ENCODE peak calls at places on chromosomes 3 and 15, in seven cellular contexts. V is tibial artery, Y is IMR-90, A is fibroblast of lung, R is astrocyte of the spinal cord, N is thoracic aorta, B is AG04449. F is an unnamed sample.

GRCh38 chr3:55333923-55334322 is 153.2 kb downstream of the WNT5A start:
- DNase-seq in B (peak), N (no peak), Y (peak), V (no peak), R (peak), A (peak), F (peak)

GRCh38 chr3:14243782-14244181 is 65.2 kb downstream of the LSM3 start:
- DNase-seq in R (no peak), V (peak), Y (no peak), B (no peak), N (no peak), A (no peak), F (no peak)

GRCh38 chr3:188659444-188660100 is 505.6 kb downstream of the LPP start:
- DNase-seq in A (peak), R (no peak), V (no peak), N (no peak), B (no peak), Y (no peak), F (no peak)

GRCh38 chr3:36969540-36970432 is 23.1 kb downstream of the EPM2AIP1 start:
- DNase-seq in V (no peak), Y (peak), R (peak), B (no peak), N (no peak), A (peak), F (no peak)

GRCh38 chr15:74394090-74394846 is 26.8 kb upstream of the CYP11A1 start:
- DNase-seq in N (no peak), R (no peak), V (no peak), Y (no peak), A (no peak), B (no peak), F (no peak)

GRCh38 chr3:8840556-8840955 is 71.1 kb upstream of the OXTR start:
- DNase-seq in Y (peak), N (no peak), B (peak), V (no peak), R (peak), A (peak), F (peak)

GRCh38 chr3:86988235-86988634 is 2.7 kb downstream of the VGLL3 start:
- DNase-seq in V (no peak), Y (peak), A (peak), N (no peak), R (peak), B (peak), F (no peak)

GRCh38 chr3:160677459-160677901 is 520 bp downstream of the ARL14 start:
- DNase-seq in N (no peak), R (peak), Y (peak), A (no peak), V (no peak), B (no peak), F (no peak)

GRCh38 chr15:42800731-42801474 is 64.0 kb upstream of the CDAN1 start:
- DNase-seq in V (no peak), Y (no peak), B (no peak), A (no peak), R (no peak), N (no peak), F (no peak)

GRCh38 chr15:68311464-68311835 is 33.9 kb downstream of the FEM1B start:
- DNase-seq in N (no peak), Y (no peak), B (no peak), V (no peak), A (no peak), R (no peak), F (no peak)

GRCh38 chr3:8608791-8609171 is 35.8 kb downstream of the SSUH2 start:
- DNase-seq in B (no peak), Y (no peak), R (no peak), V (no peak), A (no peak), N (no peak), F (no peak)

GRCh38 chr15:70596354-70597055 is 166.9 kb downstream of the UACA start:
- DNase-seq in N (no peak), B (peak), Y (peak), R (peak), A (peak), V (no peak), F (peak)

GRCh38 chr3:102193255-102193654 is 241.6 kb upstream of the ZPLD1 start:
- DNase-seq in B (no peak), Y (no peak), A (no peak), V (no peak), R (no peak), N (no peak), F (no peak)

GRCh38 chr3:195551381-195551978 is 8.4 kb upstream of the PPP1R2 start:
- DNase-seq in R (no peak), B (no peak), Y (no peak), V (no peak), A (no peak), N (no peak), F (no peak)

GRCh38 chr3:58463181-58463941 is 28.5 kb upstream of the KCTD6 start:
- DNase-seq in A (peak), R (peak), V (peak), N (peak), Y (peak), B (peak), F (peak)
- H3K4me3 ChIP-seq in A (peak), R (no peak), V (peak), N (peak), Y (no peak), B (no peak), F (no peak)

GRCh38 chr3:128074851-128075515 is 22.7 kb downstream of the SEC61A1 start:
- DNase-seq in B (no peak), N (no peak), Y (no peak), R (no peak), A (no peak), V (no peak), F (no peak)
- H3K4me3 ChIP-seq in B (peak), N (peak), Y (peak), R (no peak), A (peak), V (peak), F (peak)

DNA sequence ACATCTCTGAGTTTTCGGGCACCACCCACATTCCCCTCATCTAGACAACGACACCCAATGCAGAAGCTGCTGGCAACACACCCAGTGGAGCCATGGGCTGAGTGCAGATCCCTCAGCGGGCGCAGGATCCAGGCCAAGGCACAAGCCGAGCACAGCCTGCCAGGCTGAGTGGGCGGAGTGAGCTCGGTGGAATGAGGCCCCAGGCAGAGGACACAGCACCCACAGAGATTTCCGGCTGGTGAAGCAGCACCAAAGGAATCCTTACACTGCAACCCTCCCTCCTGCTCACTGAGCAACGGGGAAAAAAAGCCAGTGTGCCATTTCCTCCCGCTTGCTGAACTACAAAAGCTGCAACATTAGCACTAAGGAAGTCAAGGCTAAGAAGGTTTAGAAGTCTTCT is 34.2 kb downstream of the ZMAT3 start:
- DNase-seq in V (peak), B (peak), A (peak), N (peak), Y (peak), R (peak), F (peak)
- H3K4me3 ChIP-seq in V (peak), B (no peak), A (no peak), N (peak), Y (no peak), R (no peak), F (no peak)

GRCh38 chr15:40327338-40327917 is 3.9 kb downstream of the INAFM2 start:
- DNase-seq in V (no peak), B (no peak), A (no peak), N (no peak), R (no peak), Y (no peak), F (no peak)
- H3K4me3 ChIP-seq in V (peak), B (peak), A (no peak), N (peak), R (no peak), Y (no peak), F (no peak)

GRCh38 chr3:11568503-11569155 is 75.1 kb downstream of the VGLL4 start:
- DNase-seq in B (no peak), R (peak), Y (peak), N (peak), V (peak), A (peak), F (peak)

GRCh38 chr3:11566478-11566877 is 77.2 kb downstream of the VGLL4 start:
- DNase-seq in Y (no peak), B (no peak), V (peak), N (no peak), A (no peak), R (no peak), F (no peak)

GRCh38 chr3:11566916-11567315 is 76.8 kb downstream of the VGLL4 start:
- DNase-seq in A (no peak), V (no peak), N (no peak), Y (no peak), B (no peak), R (no peak), F (no peak)

GRCh38 chr3:11569156-11569741 is 74.5 kb downstream of the VGLL4 start:
- DNase-seq in N (no peak), A (no peak), R (no peak), B (no peak), Y (no peak), V (peak), F (no peak)

GRCh38 chr3:11567516-11568467 is 75.9 kb downstream of the VGLL4 start:
- DNase-seq in V (peak), N (peak), R (peak), Y (peak), A (peak), B (no peak), F (peak)
- H3K4me3 ChIP-seq in V (peak), N (peak), R (peak), Y (peak), A (peak), B (peak), F (peak)

GRCh38 chr15:45022871-45023658 is at the start of gene SORD:
- DNase-seq in A (peak), B (no peak), V (peak), Y (peak), N (peak), R (peak), F (peak)

GRCh38 chr15:45026646-45027045 is 3.7 kb downstream of the SORD start:
- DNase-seq in A (no peak), N (no peak), Y (no peak), B (no peak), R (no peak), V (no peak), F (no peak)

GRCh38 chr15:45027220-45027619 is 4.2 kb downstream of the SORD start:
- DNase-seq in R (no peak), N (no peak), Y (no peak), B (no peak), A (no peak), V (no peak), F (no peak)

GRCh38 chr15:45021331-45021730 is 1.7 kb upstream of the SORD start:
- DNase-seq in V (no peak), N (no peak), R (no peak), A (no peak), Y (peak), B (no peak), F (no peak)

DNA sequence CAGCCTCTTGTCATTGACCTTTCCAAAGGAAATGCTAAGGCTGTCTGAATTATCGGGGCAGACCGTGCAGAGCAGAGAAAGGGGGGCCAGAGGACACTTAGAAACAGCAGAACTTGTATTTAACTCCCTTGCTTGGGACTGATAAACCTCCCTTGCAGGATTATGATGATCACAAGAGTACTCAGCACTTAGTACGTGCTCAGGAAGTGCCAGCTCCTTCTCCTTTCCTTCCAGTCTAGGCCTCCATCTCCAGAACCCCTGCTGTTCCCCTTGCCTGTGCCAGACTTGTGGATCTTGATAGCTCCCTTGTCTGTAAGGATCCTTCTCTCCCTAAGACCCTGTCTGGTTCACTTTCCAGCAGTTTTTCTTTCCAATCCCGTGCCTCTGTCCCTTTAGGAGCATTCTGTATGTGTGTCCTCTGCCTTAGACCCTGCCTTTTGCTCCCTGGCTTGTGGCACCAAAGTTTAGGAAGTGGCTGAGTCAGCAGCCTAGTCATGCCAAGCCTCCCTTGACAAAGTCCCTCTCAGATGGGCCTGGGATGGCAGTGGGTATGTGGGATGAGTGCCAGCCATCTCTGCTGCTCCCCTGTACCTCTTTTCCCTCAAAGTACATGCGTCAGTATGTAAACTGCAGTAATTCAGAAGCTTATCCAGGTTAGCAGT is 795 bp downstream of the SORD start:
- DNase-seq in V (no peak), R (peak), Y (peak), B (no peak), N (no peak), A (peak), F (no peak)
- H3K4me3 ChIP-seq in V (peak), R (peak), Y (peak), B (peak), N (peak), A (peak), F (peak)

DNA sequence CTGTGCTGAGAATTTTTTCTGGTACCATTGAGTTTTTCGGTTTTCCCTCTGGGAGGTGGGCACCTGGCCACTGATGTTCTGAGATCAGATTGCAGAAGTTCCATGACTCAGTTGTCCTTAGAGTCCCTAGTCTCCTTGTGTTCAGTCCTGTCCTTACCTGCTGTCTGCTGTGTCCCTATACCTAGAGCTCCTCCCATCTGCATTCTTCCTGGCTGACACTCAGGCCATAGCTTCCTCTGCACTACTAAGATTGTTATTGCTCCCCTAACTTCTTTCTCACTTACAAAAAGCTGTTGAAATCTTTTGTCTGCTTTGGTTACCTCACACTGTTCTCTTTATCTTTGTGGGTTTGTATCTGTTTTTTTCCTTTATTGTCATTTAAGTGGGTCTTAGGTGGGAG is 13.2 kb downstream of the USP3 start:
- DNase-seq in R (no peak), A (no peak), Y (no peak), N (no peak), B (no peak), V (no peak), F (no peak)
- H3K4me3 ChIP-seq in R (no peak), A (no peak), Y (no peak), N (no peak), B (no peak), V (no peak), F (no peak)

DNA sequence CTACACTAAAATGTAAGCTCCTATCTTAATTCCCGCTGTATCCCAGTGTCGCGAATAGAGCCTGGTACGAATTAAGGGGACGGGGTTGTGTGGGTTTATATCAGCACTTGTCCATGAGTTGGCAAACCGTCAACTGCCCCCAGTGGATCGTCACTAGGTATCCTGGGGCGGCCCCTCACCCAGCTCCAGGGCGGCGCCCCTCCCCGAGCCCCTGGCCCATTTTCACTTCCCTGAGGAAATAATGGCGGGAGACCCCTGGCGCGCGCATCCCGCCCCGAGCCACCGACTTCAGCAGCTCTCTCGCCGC is 428 bp downstream of the RUVBL1 start:
- DNase-seq in N (no peak), V (no peak), R (no peak), A (no peak), B (no peak), Y (no peak), F (no peak)
- H3K4me3 ChIP-seq in N (peak), V (peak), R (peak), A (peak), B (peak), Y (peak), F (peak)

DNA sequence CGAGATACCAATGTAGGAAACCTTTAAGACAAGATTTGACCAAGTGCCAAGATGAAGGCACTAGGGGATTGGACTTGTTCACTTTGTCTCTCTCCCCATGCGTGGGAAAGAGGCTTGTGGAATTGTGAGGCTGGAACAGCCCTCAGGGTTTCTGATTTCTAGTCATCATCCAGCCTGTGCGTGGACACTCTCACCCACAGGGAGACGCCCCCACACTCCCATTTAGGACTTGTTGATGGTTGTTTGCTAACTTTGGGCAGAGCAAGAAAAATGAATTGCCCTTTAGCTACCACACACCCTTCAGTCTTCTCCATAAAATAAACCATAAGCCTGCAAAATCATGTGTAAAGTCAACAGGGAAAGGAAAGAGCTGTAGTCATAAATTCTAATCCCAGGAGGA is 18.4 kb downstream of the ACKR2 start:
- DNase-seq in N (no peak), A (no peak), B (no peak), Y (no peak), R (no peak), V (no peak), F (no peak)
- H3K4me3 ChIP-seq in N (no peak), A (no peak), B (no peak), Y (no peak), R (no peak), V (no peak), F (no peak)

GRCh38 chr3:50156549-50156948 is 1.4 kb downstream of the SEMA3F start:
- DNase-seq in V (no peak), N (no peak), R (no peak), Y (no peak), A (no peak), B (no peak), F (no peak)

GRCh38 chr3:50160561-50160983 is 5.4 kb downstream of the SEMA3F start:
- DNase-seq in B (no peak), V (no peak), N (no peak), R (no peak), A (peak), Y (no peak), F (no peak)

GRCh38 chr3:50157821-50158556 is 2.9 kb downstream of the SEMA3F start:
- DNase-seq in N (no peak), B (no peak), A (no peak), Y (peak), V (no peak), R (no peak), F (no peak)

GRCh38 chr3:50156991-50157493 is 1.9 kb downstream of the SEMA3F start:
- DNase-seq in A (peak), B (no peak), N (no peak), Y (peak), V (no peak), R (no peak), F (no peak)

DNA sequence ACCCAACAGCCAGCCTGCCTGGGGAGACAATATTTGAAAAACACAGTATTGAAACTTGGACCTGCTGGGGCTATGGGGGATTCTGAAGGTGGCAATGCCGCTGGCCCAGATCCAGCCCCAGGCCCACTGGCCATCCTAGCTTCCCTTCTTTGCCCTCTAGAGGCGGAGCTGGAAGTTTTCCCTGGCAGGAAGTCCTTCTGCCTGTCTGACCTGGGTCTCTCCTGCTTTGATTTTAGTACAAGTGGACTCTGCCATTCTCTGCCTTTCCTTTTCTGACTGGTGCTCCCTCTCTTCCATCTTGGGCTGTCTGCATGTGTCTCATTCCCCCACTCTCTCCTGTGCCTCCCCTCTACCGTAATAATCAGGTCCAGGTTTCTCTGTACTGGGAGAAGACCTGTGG is 3.6 kb downstream of the SEMA3F start:
- DNase-seq in A (no peak), Y (no peak), V (no peak), N (no peak), B (no peak), R (no peak), F (no peak)
- H3K4me3 ChIP-seq in A (no peak), Y (no peak), V (no peak), N (no peak), B (no peak), R (no peak), F (no peak)